ENCODE peak calls at places on chromosomes 1 and 21, in eight cellular contexts. R, H, D, A, G, J, W and Q are unnamed samples. For H3K4me1, the result is how much of the 10 kb centered on the place peaks cover.

GRCh38 chr21:41119901-41120300 is 48.1 kb upstream of the BACE2 start:
- DNase-seq in W (no peak), A (no peak), J (peak), G (no peak), R (no peak), D (no peak), H (no peak), Q (no peak)

GRCh38 chr1:37096523-37096922 is 62.2 kb upstream of the GRIK3 start:
- DNase-seq in W (no peak), R (no peak), J (no peak), D (no peak), A (no peak), H (no peak), G (no peak), Q (no peak)

GRCh38 chr21:37800122-37800455 is 116.2 kb downstream of the KCNJ6 start:
- DNase-seq in J (peak), G (no peak), H (no peak), D (no peak), A (no peak), W (no peak), R (no peak), Q (no peak)

GRCh38 chr1:20376880-20377494 is 86.3 kb downstream of the VWA5B1 start:
- DNase-seq in D (no peak), J (peak), R (peak), H (peak), A (peak), W (peak), G (no peak), Q (no peak)

GRCh38 chr1:220810179-220810653 is 23.5 kb downstream of the MTARC1 start:
- DNase-seq in G (no peak), W (peak), R (peak), A (peak), D (peak), J (peak), H (peak), Q (peak)

GRCh38 chr1:223641523-223642039 is 23.9 kb downstream of the CAPN8 start:
- DNase-seq in D (no peak), J (no peak), H (no peak), R (no peak), A (no peak), W (no peak), G (no peak), Q (no peak)

GRCh38 chr1:183278736-183279591 is 92.9 kb downstream of the LAMC2 start:
- DNase-seq in R (no peak), G (peak), J (peak), D (no peak), H (no peak), W (no peak), A (peak), Q (peak)

GRCh38 chr1:227754958-227755357 is 19.7 kb downstream of the SNAP47 start:
- DNase-seq in G (no peak), J (no peak), A (no peak), D (no peak), H (no peak), R (no peak), W (no peak), Q (no peak)

GRCh38 chr1:200178340-200178739 is 150.8 kb downstream of the NR5A2 start:
- DNase-seq in J (peak), G (no peak), W (no peak), H (no peak), D (no peak), R (no peak), A (no peak), Q (no peak)

GRCh38 chr1:27821761-27822315 is 8.7 kb upstream of the PPP1R8 start:
- DNase-seq in R (no peak), W (no peak), A (peak), G (no peak), D (no peak), J (no peak), H (no peak), Q (no peak)

GRCh38 chr1:25031966-25032667 is 102.0 kb upstream of the RUNX3 start:
- DNase-seq in G (peak), W (no peak), A (no peak), D (no peak), H (no peak), J (peak), R (no peak), Q (no peak)

GRCh38 chr1:240455228-240455821 is 156.6 kb downstream of the GREM2 start:
- DNase-seq in J (peak), G (no peak), D (no peak), W (no peak), R (no peak), A (no peak), H (no peak), Q (no peak)

GRCh38 chr1:21667348-21668231 is 1.6 kb downstream of the RAP1GAP start:
- DNase-seq in H (peak), W (no peak), J (no peak), D (no peak), A (no peak), R (no peak), G (no peak), Q (no peak)

GRCh38 chr1:201597551-201598230 is 58.8 kb downstream of the NAV1 start:
- DNase-seq in W (no peak), R (no peak), G (no peak), H (peak), D (no peak), J (no peak), A (no peak), Q (peak)

GRCh38 chr1:107572674-107573205 is 392.2 kb downstream of the VAV3 start:
- DNase-seq in A (no peak), H (no peak), R (peak), J (peak), W (no peak), G (peak), D (no peak), Q (no peak)

GRCh38 chr1:27430903-27431653 is 38.7 kb downstream of the GPR3 start:
- DNase-seq in G (peak), H (no peak), A (no peak), J (peak), D (no peak), R (no peak), W (no peak), Q (no peak)

GRCh38 chr1:91741906-91742305 is 144.0 kb downstream of the TGFBR3 start:
- DNase-seq in W (no peak), A (no peak), J (no peak), R (no peak), D (no peak), G (no peak), H (no peak), Q (no peak)

GRCh38 chr1:73811798-73812197 is 386.2 kb downstream of the LRRIQ3 start:
- DNase-seq in G (no peak), W (no peak), R (no peak), D (no peak), J (no peak), A (no peak), H (no peak), Q (no peak)

GRCh38 chr1:214420341-214420740 is 131.1 kb downstream of the PTPN14 start:
- DNase-seq in J (no peak), G (no peak), W (no peak), R (no peak), A (no peak), H (no peak), D (no peak), Q (no peak)

GRCh38 chr1:183588827-183589226 is 1.4 kb downstream of the NCF2 start:
- DNase-seq in W (no peak), A (no peak), G (no peak), J (no peak), D (no peak), R (no peak), H (no peak), Q (no peak)

GRCh38 chr1:169495050-169495740 is 9.5 kb upstream of the SLC19A2 start:
- DNase-seq in A (no peak), D (no peak), G (peak), W (no peak), R (no peak), H (no peak), J (peak), Q (no peak)

GRCh38 chr1:37128091-37128490 is 93.8 kb upstream of the GRIK3 start:
- DNase-seq in R (no peak), J (no peak), G (no peak), A (no peak), D (no peak), H (no peak), W (no peak), Q (no peak)

GRCh38 chr21:33229776-33230517 is at the start of gene IFNAR2:
- DNase-seq in A (peak), R (peak), W (no peak), D (peak), G (no peak), J (peak), H (peak), Q (peak)

GRCh38 chr1:184953600-184954219 is 20.6 kb downstream of the NIBAN1 start:
- DNase-seq in H (no peak), G (peak), D (no peak), R (no peak), W (no peak), J (peak), A (no peak), Q (no peak)

GRCh38 chr1:24870551-24871195 is 59.4 kb downstream of the RUNX3 start:
- DNase-seq in W (no peak), J (no peak), R (no peak), D (no peak), H (no peak), A (no peak), G (no peak), Q (no peak)

GRCh38 chr1:154154534-154155181 is at the start of gene NUP210L:
- DNase-seq in D (peak), A (no peak), J (peak), R (peak), W (no peak), H (no peak), G (no peak), Q (peak)

GRCh38 chr1:99645699-99646531 is at the start of gene PALMD:
- DNase-seq in W (no peak), A (peak), D (peak), J (peak), G (peak), H (peak), R (peak), Q (peak)

GRCh38 chr1:81435175-81435574 is 365.6 kb upstream of the ADGRL2 start:
- DNase-seq in A (no peak), R (no peak), J (no peak), G (no peak), D (no peak), W (no peak), H (no peak), Q (no peak)

GRCh38 chr1:234371414-234371813 is 1.8 kb upstream of the COA6 start:
- DNase-seq in W (no peak), R (no peak), J (no peak), D (no peak), A (no peak), H (no peak), G (no peak), Q (no peak)

GRCh38 chr1:6502000-6502891 is 10.8 kb upstream of the PLEKHG5 start:
- DNase-seq in W (no peak), D (peak), R (peak), A (no peak), H (peak), G (no peak), J (peak), Q (peak)

GRCh38 chr1:69533343-69533742 is 34.4 kb upstream of the LRRC7 start:
- DNase-seq in J (no peak), W (no peak), H (no peak), A (no peak), G (no peak), D (no peak), R (no peak), Q (no peak)

GRCh38 chr1:52033190-52034049 is at the start of gene KTI12:
- DNase-seq in H (peak), J (peak), R (peak), D (peak), G (peak), A (peak), W (peak), Q (peak)

GRCh38 chr1:8517579-8518489 is 199.9 kb downstream of the SLC45A1 start:
- DNase-seq in G (no peak), H (no peak), A (no peak), W (no peak), R (no peak), D (no peak), J (peak), Q (no peak)
- H3K4me1 ChIP-seq in G (under half), H (under half), A (under half), W (under half), R (under half), D (under half), J (under half), Q (under half)

DNA sequence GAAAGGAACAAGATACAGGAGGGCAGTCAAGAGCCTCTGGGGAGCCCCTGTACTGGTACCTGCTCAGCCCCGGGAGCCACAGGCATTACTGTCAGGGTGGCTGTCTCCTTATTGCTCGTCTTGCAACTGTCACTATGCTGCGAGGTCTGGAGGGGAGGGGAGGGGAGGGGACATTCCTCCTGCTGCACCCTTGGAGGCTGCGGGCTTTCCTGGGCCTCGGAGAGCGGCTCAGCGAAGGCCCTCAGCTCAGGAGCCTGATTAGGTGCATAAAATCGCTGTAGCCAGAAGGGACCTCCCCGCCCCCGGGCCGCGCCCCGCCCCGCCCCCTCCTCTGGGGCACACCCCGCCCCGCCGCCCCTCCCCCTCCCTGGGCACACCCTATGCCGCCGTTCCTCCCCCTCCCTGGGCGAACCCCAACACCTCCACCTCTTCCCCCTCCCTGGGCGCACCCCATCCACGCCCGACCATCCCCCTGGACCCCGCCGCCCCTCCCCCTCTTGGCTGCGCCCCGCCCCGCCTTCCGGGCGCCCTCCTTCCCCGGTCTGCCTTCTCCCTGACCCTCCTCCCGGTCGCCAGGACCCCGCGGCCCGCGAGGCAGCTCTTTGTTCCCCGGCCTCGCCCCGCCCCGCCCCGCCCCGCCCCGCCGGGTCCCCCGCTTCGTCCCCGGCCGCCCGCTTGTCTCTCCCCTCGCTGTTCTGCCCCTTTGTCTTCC is 35.5 kb downstream of the CACHD1 start:
- DNase-seq in J (no peak), A (no peak), D (peak), H (peak), W (no peak), R (no peak), G (no peak), Q (peak)
- H3K4me1 ChIP-seq in J (under half), A (under half), D (under half), H (half or more), W (under half), R (under half), G (under half), Q (under half)

GRCh38 chr1:46611691-46612221 is 4.9 kb downstream of the MOB3C start:
- DNase-seq in J (peak), R (no peak), W (no peak), D (no peak), G (no peak), H (no peak), A (peak), Q (no peak)
- H3K4me1 ChIP-seq in J (under half), R (under half), W (under half), D (under half), G (under half), H (under half), A (under half), Q (under half)

DNA sequence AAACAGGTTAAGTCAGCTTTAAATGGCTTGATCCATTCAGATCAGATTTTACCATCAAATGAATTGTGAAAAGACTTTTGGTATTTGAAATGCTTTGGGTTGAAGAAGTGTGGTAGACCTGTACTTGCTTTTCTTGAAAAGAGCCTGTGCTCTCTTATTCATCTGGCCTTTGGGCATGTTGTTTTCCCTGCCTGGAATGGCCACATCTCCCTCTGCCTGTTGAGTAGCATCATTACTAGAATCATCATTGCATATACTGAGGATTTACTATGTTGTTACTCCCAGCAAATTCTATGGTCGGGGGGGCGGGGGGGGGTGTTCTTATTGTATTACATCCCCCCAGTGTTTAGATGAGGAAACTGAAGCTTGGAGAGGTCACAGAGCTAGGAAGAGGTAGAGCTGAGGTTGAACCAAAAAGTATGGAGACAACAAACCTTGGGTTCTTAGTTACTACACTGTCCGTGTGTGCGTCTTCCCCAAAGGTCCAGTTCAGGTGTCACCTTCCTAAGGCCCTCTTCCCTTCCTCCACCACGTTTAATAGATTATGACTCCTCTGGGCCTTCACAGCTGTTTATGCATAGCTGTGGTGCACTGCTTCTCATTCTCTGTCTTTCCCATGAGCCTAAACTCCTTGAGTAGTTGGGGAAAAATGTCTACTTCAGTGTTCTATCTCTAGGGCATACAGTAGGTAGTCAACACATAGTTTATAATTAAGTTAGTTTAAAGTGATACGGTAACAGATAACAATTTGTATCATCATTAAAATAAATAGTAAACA is 246.4 kb upstream of the HOOK1 start:
- DNase-seq in J (peak), A (no peak), G (no peak), H (no peak), D (no peak), R (no peak), W (no peak), Q (no peak)
- H3K4me1 ChIP-seq in J (under half), A (under half), G (under half), H (under half), D (under half), R (under half), W (under half), Q (under half)

GRCh38 chr21:42663200-42663483 is 9.7 kb downstream of the PDE9A start:
- DNase-seq in R (no peak), D (no peak), A (no peak), H (no peak), W (no peak), J (no peak), G (no peak), Q (no peak)
- H3K4me1 ChIP-seq in R (under half), D (under half), A (under half), H (under half), W (under half), J (under half), G (under half), Q (under half)

GRCh38 chr1:43548285-43549271 is 17.9 kb downstream of the PTPRF start:
- DNase-seq in J (no peak), A (no peak), W (no peak), D (no peak), G (no peak), H (no peak), R (no peak), Q (no peak)
- H3K4me1 ChIP-seq in J (under half), A (under half), W (under half), D (under half), G (under half), H (under half), R (half or more), Q (under half)

GRCh38 chr1:212954514-212954913 is 4.2 kb downstream of the VASH2 start:
- DNase-seq in H (no peak), J (no peak), G (no peak), A (no peak), D (no peak), R (no peak), W (no peak), Q (no peak)

GRCh38 chr1:212952596-212952995 is 2.3 kb downstream of the VASH2 start:
- DNase-seq in G (no peak), W (no peak), J (no peak), D (no peak), R (no peak), H (peak), A (no peak), Q (no peak)

GRCh38 chr1:212956231-212956630 is 5.9 kb downstream of the VASH2 start:
- DNase-seq in G (no peak), H (no peak), R (no peak), J (no peak), W (no peak), D (no peak), A (no peak), Q (no peak)

GRCh38 chr1:212957546-212957945 is 7.2 kb downstream of the VASH2 start:
- DNase-seq in H (no peak), J (no peak), D (no peak), A (no peak), R (no peak), W (no peak), G (no peak), Q (no peak)

GRCh38 chr1:212955098-212955497 is 4.8 kb downstream of the VASH2 start:
- DNase-seq in A (no peak), H (no peak), J (no peak), G (no peak), D (no peak), R (no peak), W (no peak), Q (no peak)
- H3K4me1 ChIP-seq in A (under half), H (under half), J (under half), G (under half), D (under half), R (under half), W (under half), Q (under half)